ENCODE peak calls at places on chromosomes 12 and 14, in eight cellular contexts. One of them, this sample, is unnamed.

GRCh38 chr14:52356025-52356424 is 41.9 kb downstream of the PTGER2 start:
- DNase-seq in ovary: no peak
- DNase-seq in psoas muscle: no peak
- DNase-seq in fibroblast of lung: peak
- DNase-seq in fibroblast of pulmonary artery: peak
- DNase-seq in tibial artery: no peak
- DNase-seq in spleen: no peak
- DNase-seq in CD4-positive, alpha-beta T cell: no peak
- DNase-seq in this sample: no peak

GRCh38 chr14:73244541-73244940 is 7.2 kb downstream of the PAPLN start:
- DNase-seq in ovary: no peak
- DNase-seq in psoas muscle: peak
- DNase-seq in fibroblast of lung: no peak
- DNase-seq in fibroblast of pulmonary artery: no peak
- DNase-seq in tibial artery: no peak
- DNase-seq in spleen: peak
- DNase-seq in CD4-positive, alpha-beta T cell: no peak
- DNase-seq in this sample: no peak

GRCh38 chr12:116559330-116560080 is at the start of gene MAP1LC3B2:
- DNase-seq in ovary: no peak
- DNase-seq in psoas muscle: peak
- DNase-seq in fibroblast of lung: peak
- DNase-seq in fibroblast of pulmonary artery: peak
- DNase-seq in tibial artery: peak
- DNase-seq in spleen: peak
- DNase-seq in CD4-positive, alpha-beta T cell: peak
- DNase-seq in this sample: no peak

GRCh38 chr12:42130670-42131402 is 13.8 kb downstream of the GXYLT1 start:
- DNase-seq in ovary: no peak
- DNase-seq in psoas muscle: peak
- DNase-seq in fibroblast of lung: peak
- DNase-seq in fibroblast of pulmonary artery: peak
- DNase-seq in tibial artery: peak
- DNase-seq in spleen: no peak
- DNase-seq in CD4-positive, alpha-beta T cell: no peak
- DNase-seq in this sample: no peak

GRCh38 chr12:93163260-93164036 is 214.3 kb upstream of the NUDT4 start:
- DNase-seq in ovary: no peak
- DNase-seq in psoas muscle: no peak
- DNase-seq in fibroblast of lung: peak
- DNase-seq in fibroblast of pulmonary artery: no peak
- DNase-seq in tibial artery: no peak
- DNase-seq in spleen: no peak
- DNase-seq in CD4-positive, alpha-beta T cell: no peak
- DNase-seq in this sample: no peak

GRCh38 chr12:64383675-64384074 is 6.9 kb downstream of the C12orf56 start:
- DNase-seq in ovary: no peak
- DNase-seq in psoas muscle: no peak
- DNase-seq in fibroblast of lung: no peak
- DNase-seq in fibroblast of pulmonary artery: no peak
- DNase-seq in tibial artery: no peak
- DNase-seq in spleen: no peak
- DNase-seq in CD4-positive, alpha-beta T cell: no peak
- DNase-seq in this sample: no peak

GRCh38 chr14:95291859-95292542 is 27.7 kb downstream of the CLMN start:
- DNase-seq in ovary: no peak
- DNase-seq in psoas muscle: peak
- DNase-seq in fibroblast of lung: peak
- DNase-seq in fibroblast of pulmonary artery: peak
- DNase-seq in tibial artery: peak
- DNase-seq in spleen: no peak
- DNase-seq in CD4-positive, alpha-beta T cell: no peak
- DNase-seq in this sample: peak

GRCh38 chr12:48995061-48995879 is 3.9 kb downstream of the DDN start:
- DNase-seq in ovary: peak
- DNase-seq in psoas muscle: peak
- DNase-seq in fibroblast of lung: peak
- DNase-seq in fibroblast of pulmonary artery: peak
- DNase-seq in tibial artery: peak
- DNase-seq in spleen: peak
- DNase-seq in CD4-positive, alpha-beta T cell: peak
- DNase-seq in this sample: peak

GRCh38 chr12:116881325-116881866 is at the start of gene HRK:
- DNase-seq in ovary: no peak
- DNase-seq in psoas muscle: no peak
- DNase-seq in fibroblast of lung: no peak
- DNase-seq in fibroblast of pulmonary artery: no peak
- DNase-seq in tibial artery: no peak
- DNase-seq in spleen: peak
- DNase-seq in CD4-positive, alpha-beta T cell: no peak
- DNase-seq in this sample: no peak

GRCh38 chr12:123139926-123140674 is 10.8 kb downstream of the PITPNM2 start:
- DNase-seq in ovary: peak
- DNase-seq in psoas muscle: no peak
- DNase-seq in fibroblast of lung: peak
- DNase-seq in fibroblast of pulmonary artery: peak
- DNase-seq in tibial artery: no peak
- DNase-seq in spleen: peak
- DNase-seq in CD4-positive, alpha-beta T cell: no peak
- DNase-seq in this sample: no peak

GRCh38 chr12:2959194-2959507 is at the start of gene TEAD4:
- DNase-seq in ovary: peak
- DNase-seq in psoas muscle: peak
- DNase-seq in fibroblast of lung: peak
- DNase-seq in fibroblast of pulmonary artery: peak
- DNase-seq in tibial artery: peak
- DNase-seq in spleen: no peak
- DNase-seq in CD4-positive, alpha-beta T cell: no peak
- DNase-seq in this sample: peak

GRCh38 chr14:60242420-60242819 is 6.6 kb upstream of the PPM1A start:
- DNase-seq in ovary: no peak
- DNase-seq in psoas muscle: no peak
- DNase-seq in fibroblast of lung: no peak
- DNase-seq in fibroblast of pulmonary artery: no peak
- DNase-seq in tibial artery: no peak
- DNase-seq in spleen: no peak
- DNase-seq in CD4-positive, alpha-beta T cell: no peak
- DNase-seq in this sample: no peak

DNA sequence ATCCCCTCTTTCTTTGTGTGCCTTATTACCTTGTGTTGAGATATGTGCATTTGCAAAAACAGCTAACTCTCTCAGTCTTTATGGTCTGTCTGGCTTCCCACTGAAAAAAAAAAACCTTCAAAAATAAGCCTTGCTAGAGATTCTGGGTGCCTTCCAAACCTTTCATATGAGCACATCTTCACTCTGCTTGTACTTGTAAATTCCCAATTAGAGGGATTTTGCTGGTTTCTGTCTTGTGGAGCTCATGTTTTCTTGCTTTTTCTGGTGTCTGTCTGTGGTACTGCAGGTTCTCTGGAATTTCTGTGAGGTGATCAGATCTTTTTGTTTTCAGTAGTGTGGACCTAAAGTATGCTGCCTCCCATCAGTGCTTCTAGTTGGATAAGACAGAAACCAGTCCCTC is 100.1 kb downstream of the PIK3C2G start:
- DNase-seq in ovary: no peak
- DNase-seq in psoas muscle: no peak
- DNase-seq in fibroblast of lung: no peak
- DNase-seq in fibroblast of pulmonary artery: no peak
- DNase-seq in tibial artery: no peak
- DNase-seq in spleen: no peak
- DNase-seq in CD4-positive, alpha-beta T cell: no peak
- DNase-seq in this sample: no peak
- TF ChIP-seq CTCF in ovary: no peak
- TF ChIP-seq CTCF in psoas muscle: no peak
- TF ChIP-seq CTCF in fibroblast of lung: no peak
- TF ChIP-seq CTCF in fibroblast of pulmonary artery: no peak
- TF ChIP-seq CTCF in tibial artery: no peak
- TF ChIP-seq CTCF in spleen: no peak
- TF ChIP-seq CTCF in CD4-positive, alpha-beta T cell: no peak
- TF ChIP-seq CTCF in this sample: peak

DNA sequence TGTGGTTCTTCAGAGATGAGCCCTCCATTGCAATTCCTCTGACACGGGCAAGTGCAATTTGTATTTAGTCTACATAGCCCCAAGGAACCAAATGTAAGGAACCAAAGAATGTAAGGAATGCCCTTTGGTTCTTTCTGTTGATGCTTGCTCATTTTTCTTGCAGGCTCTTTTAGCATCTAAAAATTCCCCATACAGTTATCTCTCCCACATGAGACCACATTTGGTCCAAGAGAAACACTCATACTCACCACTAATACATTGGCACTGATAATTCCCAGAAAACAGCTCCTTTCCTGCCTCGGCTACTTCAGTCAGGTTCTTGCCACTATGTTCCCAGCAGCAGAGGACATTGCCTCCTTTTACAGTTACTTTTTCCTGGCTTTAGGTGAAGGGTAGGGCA is 332.6 kb downstream of the AEBP2 start:
- DNase-seq in ovary: no peak
- DNase-seq in psoas muscle: no peak
- DNase-seq in fibroblast of lung: peak
- DNase-seq in fibroblast of pulmonary artery: peak
- DNase-seq in tibial artery: no peak
- DNase-seq in spleen: no peak
- DNase-seq in CD4-positive, alpha-beta T cell: no peak
- DNase-seq in this sample: no peak
- TF ChIP-seq CTCF in ovary: no peak
- TF ChIP-seq CTCF in psoas muscle: no peak
- TF ChIP-seq CTCF in fibroblast of lung: no peak
- TF ChIP-seq CTCF in fibroblast of pulmonary artery: peak
- TF ChIP-seq CTCF in tibial artery: peak
- TF ChIP-seq CTCF in spleen: no peak
- TF ChIP-seq CTCF in CD4-positive, alpha-beta T cell: no peak
- TF ChIP-seq CTCF in this sample: no peak

GRCh38 chr14:97295108-97295710 is 498.0 kb downstream of the VRK1 start:
- DNase-seq in ovary: no peak
- DNase-seq in psoas muscle: no peak
- DNase-seq in fibroblast of lung: no peak
- DNase-seq in fibroblast of pulmonary artery: no peak
- DNase-seq in tibial artery: no peak
- DNase-seq in spleen: no peak
- DNase-seq in CD4-positive, alpha-beta T cell: no peak
- DNase-seq in this sample: no peak

GRCh38 chr14:97298775-97299174 is 501.6 kb downstream of the VRK1 start:
- DNase-seq in ovary: no peak
- DNase-seq in psoas muscle: no peak
- DNase-seq in fibroblast of lung: no peak
- DNase-seq in fibroblast of pulmonary artery: no peak
- DNase-seq in tibial artery: no peak
- DNase-seq in spleen: no peak
- DNase-seq in CD4-positive, alpha-beta T cell: no peak
- DNase-seq in this sample: no peak

GRCh38 chr14:97298331-97298730 is 501.1 kb downstream of the VRK1 start:
- DNase-seq in ovary: no peak
- DNase-seq in psoas muscle: no peak
- DNase-seq in fibroblast of lung: no peak
- DNase-seq in fibroblast of pulmonary artery: no peak
- DNase-seq in tibial artery: no peak
- DNase-seq in spleen: no peak
- DNase-seq in CD4-positive, alpha-beta T cell: no peak
- DNase-seq in this sample: no peak

GRCh38 chr14:97301931-97302559 is 504.9 kb downstream of the VRK1 start:
- DNase-seq in ovary: no peak
- DNase-seq in psoas muscle: no peak
- DNase-seq in fibroblast of lung: no peak
- DNase-seq in fibroblast of pulmonary artery: no peak
- DNase-seq in tibial artery: no peak
- DNase-seq in spleen: no peak
- DNase-seq in CD4-positive, alpha-beta T cell: no peak
- DNase-seq in this sample: no peak

GRCh38 chr14:97299661-97300060 is 502.5 kb downstream of the VRK1 start:
- DNase-seq in ovary: no peak
- DNase-seq in psoas muscle: no peak
- DNase-seq in fibroblast of lung: no peak
- DNase-seq in fibroblast of pulmonary artery: no peak
- DNase-seq in tibial artery: no peak
- DNase-seq in spleen: no peak
- DNase-seq in CD4-positive, alpha-beta T cell: no peak
- DNase-seq in this sample: no peak
- TF ChIP-seq CTCF in ovary: no peak
- TF ChIP-seq CTCF in psoas muscle: no peak
- TF ChIP-seq CTCF in fibroblast of lung: no peak
- TF ChIP-seq CTCF in fibroblast of pulmonary artery: no peak
- TF ChIP-seq CTCF in tibial artery: no peak
- TF ChIP-seq CTCF in spleen: no peak
- TF ChIP-seq CTCF in CD4-positive, alpha-beta T cell: peak
- TF ChIP-seq CTCF in this sample: peak

GRCh38 chr12:14775652-14776020 is 27.6 kb downstream of the WBP11 start:
- DNase-seq in ovary: no peak
- DNase-seq in psoas muscle: no peak
- DNase-seq in fibroblast of lung: peak
- DNase-seq in fibroblast of pulmonary artery: peak
- DNase-seq in tibial artery: no peak
- DNase-seq in spleen: no peak
- DNase-seq in CD4-positive, alpha-beta T cell: no peak
- DNase-seq in this sample: no peak

GRCh38 chr12:14776236-14776959 is 26.9 kb downstream of the WBP11 start:
- DNase-seq in ovary: no peak
- DNase-seq in psoas muscle: no peak
- DNase-seq in fibroblast of lung: no peak
- DNase-seq in fibroblast of pulmonary artery: peak
- DNase-seq in tibial artery: no peak
- DNase-seq in spleen: no peak
- DNase-seq in CD4-positive, alpha-beta T cell: no peak
- DNase-seq in this sample: no peak

GRCh38 chr12:14773685-14774073 is 29.6 kb downstream of the WBP11 start:
- DNase-seq in ovary: no peak
- DNase-seq in psoas muscle: no peak
- DNase-seq in fibroblast of lung: no peak
- DNase-seq in fibroblast of pulmonary artery: peak
- DNase-seq in tibial artery: no peak
- DNase-seq in spleen: peak
- DNase-seq in CD4-positive, alpha-beta T cell: peak
- DNase-seq in this sample: no peak

GRCh38 chr12:14774074-14774943 is 29.0 kb downstream of the WBP11 start:
- DNase-seq in ovary: peak
- DNase-seq in psoas muscle: peak
- DNase-seq in fibroblast of lung: peak
- DNase-seq in fibroblast of pulmonary artery: peak
- DNase-seq in tibial artery: peak
- DNase-seq in spleen: peak
- DNase-seq in CD4-positive, alpha-beta T cell: peak
- DNase-seq in this sample: peak

DNA sequence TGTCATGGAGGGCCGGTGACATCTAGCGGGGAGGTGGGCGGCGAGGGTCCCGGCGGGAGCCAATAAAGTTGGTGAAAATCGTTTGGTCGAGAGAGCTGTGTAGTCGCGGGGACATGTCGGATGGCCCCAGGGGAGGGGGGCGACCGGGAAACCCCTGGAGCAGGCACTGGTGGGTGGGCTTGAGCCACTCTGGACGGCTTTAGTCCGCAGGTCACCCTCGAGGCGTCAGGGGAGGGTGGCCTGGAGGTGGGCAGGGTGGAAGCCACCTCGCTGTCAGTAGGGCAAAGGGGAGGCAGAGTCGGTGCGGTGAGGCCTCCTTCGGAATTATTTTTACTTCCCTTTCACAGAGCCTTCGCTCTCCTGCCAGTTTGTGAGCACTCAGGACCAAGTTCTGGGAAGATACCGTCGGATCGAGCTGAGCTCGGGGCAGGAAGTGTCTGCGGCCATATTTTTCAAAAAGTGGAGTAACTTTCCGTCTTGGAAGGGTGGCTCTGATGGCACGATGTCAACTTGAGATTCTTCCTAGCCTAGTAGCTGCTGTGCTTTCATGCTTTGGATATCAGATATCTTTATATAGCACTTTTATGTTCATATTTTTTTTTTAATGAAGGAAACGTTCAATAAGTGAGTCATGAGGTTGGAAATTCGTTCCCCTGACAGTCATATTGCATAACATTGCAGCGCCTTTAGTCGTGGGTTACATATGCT is 28.2 kb downstream of the WBP11 start:
- DNase-seq in ovary: no peak
- DNase-seq in psoas muscle: peak
- DNase-seq in fibroblast of lung: peak
- DNase-seq in fibroblast of pulmonary artery: peak
- DNase-seq in tibial artery: peak
- DNase-seq in spleen: peak
- DNase-seq in CD4-positive, alpha-beta T cell: peak
- DNase-seq in this sample: peak
- TF ChIP-seq CTCF in ovary: no peak
- TF ChIP-seq CTCF in psoas muscle: no peak
- TF ChIP-seq CTCF in fibroblast of lung: no peak
- TF ChIP-seq CTCF in fibroblast of pulmonary artery: no peak
- TF ChIP-seq CTCF in tibial artery: no peak
- TF ChIP-seq CTCF in spleen: no peak
- TF ChIP-seq CTCF in CD4-positive, alpha-beta T cell: no peak
- TF ChIP-seq CTCF in this sample: no peak

This sample was measured in type B pancreatic cell.